ENCODE peak calls at places on chromosomes 6 and 20, in seven cellular contexts. S is CD8-positive, alpha-beta T cell; V is stimulated activated CD4-positive, alpha-beta T cell treated with anti-CD3 and anti-CD28 coated beads, Interleukin-15, amount 100 ng/mL, for 24 hours; O is GDM1; G is CMK; L is activated CD4-positive, alpha-beta T cell treated with anti-CD3 and anti-CD28 coated beads, Interleukin-2, amount 10 ng/mL, durations not matched to agents 7 days and 5 days; F is activated T-helper 9 cell treated with anti-CD3 and anti-CD28 coated beads, Interleukin-2, amount 50 U/mL, for 16 hours. A is an unnamed sample.

GRCh38 chr20:19695081-19695480 is 63.0 kb upstream of the RIN2 start:
- DNase-seq in S (no peak), V (no peak), O (no peak), G (no peak), L (no peak), F (no peak), A (no peak)

GRCh38 chr6:14207493-14207892 is 89.9 kb downstream of the CD83 start:
- DNase-seq in S (no peak), V (no peak), O (no peak), G (no peak), L (no peak), F (no peak), A (no peak)

GRCh38 chr20:55186228-55186627 is 710.8 kb downstream of the DOK5 start:
- DNase-seq in S (no peak), V (no peak), O (no peak), G (no peak), L (no peak), F (no peak), A (no peak)

GRCh38 chr6:41587223-41587879 is 41.2 kb downstream of the FOXP4 start:
- DNase-seq in S (no peak), V (no peak), O (no peak), G (no peak), L (no peak), F (no peak), A (no peak)

GRCh38 chr20:58084566-58084965 is 143.9 kb downstream of the ANKRD60 start:
- DNase-seq in S (no peak), V (no peak), O (no peak), G (no peak), L (no peak), F (no peak), A (no peak)

GRCh38 chr6:158043586-158044524 is 62.2 kb downstream of the SYNJ2 start:
- DNase-seq in S (no peak), V (no peak), O (no peak), G (no peak), L (no peak), F (no peak), A (no peak)

GRCh38 chr6:87700729-87701675 is 1.0 kb downstream of the AKIRIN2 start:
- DNase-seq in S (peak), V (peak), O (no peak), G (peak), L (peak), F (peak), A (peak)

GRCh38 chr6:144581807-144582537 is 296.8 kb downstream of the UTRN start:
- DNase-seq in S (no peak), V (no peak), O (peak), G (no peak), L (peak), F (no peak), A (peak)

GRCh38 chr20:10843161-10843711 is 169.4 kb upstream of the JAG1 start:
- DNase-seq in S (no peak), V (no peak), O (no peak), G (no peak), L (no peak), F (no peak), A (no peak)

GRCh38 chr6:146544783-146545182 is 1.1 kb downstream of the RAB32 start:
- DNase-seq in S (no peak), V (no peak), O (no peak), G (no peak), L (no peak), F (no peak), A (peak)

GRCh38 chr20:46546936-46547335 is 3.5 kb downstream of the OCSTAMP start:
- DNase-seq in S (no peak), V (no peak), O (no peak), G (no peak), L (no peak), F (no peak), A (no peak)

GRCh38 chr20:3909952-3910366 is 20.8 kb downstream of the PANK2 start:
- DNase-seq in S (no peak), V (no peak), O (no peak), G (peak), L (no peak), F (no peak), A (no peak)

GRCh38 chr6:144219056-144219685 is 66.0 kb upstream of the UTRN start:
- DNase-seq in S (no peak), V (no peak), O (no peak), G (peak), L (peak), F (no peak), A (peak)

GRCh38 chr20:35490736-35491181 is 35.4 kb downstream of the CEP250 start:
- DNase-seq in S (peak), V (peak), O (peak), G (peak), L (peak), F (peak), A (no peak)

GRCh38 chr20:2042400-2042799 is 48.5 kb upstream of the PDYN start:
- DNase-seq in S (no peak), V (no peak), O (no peak), G (no peak), L (no peak), F (no peak), A (peak)

GRCh38 chr6:144741659-144742058 is 456.5 kb downstream of the UTRN start:
- DNase-seq in S (no peak), V (no peak), O (no peak), G (no peak), L (no peak), F (no peak), A (no peak)

A was measured in ELR.